ENCODE peak calls at places on chromosomes 7 and 10, in nine cellular contexts. P is right lobe of liver, Q is breast epithelium, L is suprapubic skin, B is body of pancreas, S is thyroid gland, K is HCT116, V is uterus, X is IMR-90. Z is an unnamed sample. For H3K9me3, the result is how much of the 10 kb centered on the place peaks cover.

GRCh38 chr7:115676080-115676479 is 354.5 kb downstream of the TFEC start:
- DNase-seq in P (no peak), Q (no peak), L (no peak), B (no peak), S (no peak), K (peak), V (no peak), X (peak), Z (no peak)

GRCh38 chr10:113853577-113854018 is 284 bp downstream of the DCLRE1A start:
- DNase-seq in P (no peak), Q (no peak), L (no peak), B (no peak), S (no peak), K (no peak), V (no peak), X (peak), Z (no peak)

GRCh38 chr7:139488810-139489209 is 5.3 kb upstream of the KLRG2 start:
- DNase-seq in P (no peak), Q (no peak), L (no peak), B (no peak), S (peak), K (no peak), V (no peak), X (no peak), Z (no peak)

GRCh38 chr7:95434501-95435421 is at the start of gene PON2:
- DNase-seq in P (peak), Q (peak), L (peak), B (peak), S (peak), K (peak), V (peak), X (peak), Z (peak)

GRCh38 chr10:69237528-69238159 is 17.5 kb downstream of the HKDC1 start:
- DNase-seq in P (peak), Q (peak), L (peak), B (peak), S (peak), K (peak), V (peak), X (peak), Z (peak)

GRCh38 chr7:139683137-139683871 is 94.5 kb downstream of the HIPK2 start:
- DNase-seq in P (no peak), Q (peak), L (no peak), B (no peak), S (no peak), K (no peak), V (no peak), X (peak), Z (no peak)

GRCh38 chr7:123961731-123962130 is 36.7 kb downstream of the SPAM1 start:
- DNase-seq in P (no peak), Q (no peak), L (no peak), B (no peak), S (no peak), K (no peak), V (no peak), X (no peak), Z (no peak)

GRCh38 chr7:14047709-14048399 is 58.4 kb upstream of the ETV1 start:
- DNase-seq in P (no peak), Q (no peak), L (no peak), B (no peak), S (no peak), K (no peak), V (no peak), X (no peak), Z (no peak)

GRCh38 chr7:158649279-158649678 is 55.3 kb downstream of the NCAPG2 start:
- DNase-seq in P (no peak), Q (no peak), L (no peak), B (peak), S (no peak), K (no peak), V (no peak), X (peak), Z (no peak)

GRCh38 chr10:62815373-62816111 is 624 bp downstream of the EGR2 start:
- DNase-seq in P (peak), Q (peak), L (no peak), B (no peak), S (peak), K (no peak), V (no peak), X (no peak), Z (no peak)

GRCh38 chr10:88281592-88282268 is 301.4 kb downstream of the RNLS start:
- DNase-seq in P (no peak), Q (no peak), L (no peak), B (no peak), S (no peak), K (no peak), V (no peak), X (peak), Z (no peak)

GRCh38 chr7:113217314-113217713 is 99.0 kb upstream of the SMIM30 start:
- DNase-seq in P (no peak), Q (no peak), L (no peak), B (no peak), S (no peak), K (no peak), V (no peak), X (no peak), Z (no peak)

GRCh38 chr7:80935971-80936370 is 17.1 kb upstream of the SEMA3C start:
- DNase-seq in P (no peak), Q (no peak), L (no peak), B (no peak), S (no peak), K (no peak), V (no peak), X (no peak), Z (no peak)

GRCh38 chr7:144454-144826 is 47.9 kb upstream of the FAM20C start:
- DNase-seq in P (peak), Q (no peak), L (peak), B (no peak), S (no peak), K (no peak), V (peak), X (no peak), Z (no peak)

GRCh38 chr7:105890290-105890997 is 14.0 kb upstream of the ATXN7L1 start:
- DNase-seq in P (no peak), Q (no peak), L (no peak), B (no peak), S (no peak), K (no peak), V (no peak), X (peak), Z (no peak)

GRCh38 chr7:129827467-129827990 is 125.2 kb downstream of the UBE2H start:
- DNase-seq in P (no peak), Q (no peak), L (no peak), B (no peak), S (no peak), K (no peak), V (no peak), X (no peak), Z (no peak)

GRCh38 chr10:110158051-110159005 is 49.1 kb upstream of the MXI1 start:
- DNase-seq in P (no peak), Q (no peak), L (no peak), B (no peak), S (no peak), K (no peak), V (no peak), X (no peak), Z (no peak)

GRCh38 chr10:58608826-58609225 is 96.2 kb downstream of the BICC1 start:
- DNase-seq in P (no peak), Q (no peak), L (no peak), B (no peak), S (no peak), K (no peak), V (no peak), X (peak), Z (no peak)

GRCh38 chr7:46397591-46397990 is 476.5 kb upstream of the IGFBP3 start:
- DNase-seq in P (no peak), Q (no peak), L (no peak), B (no peak), S (no peak), K (no peak), V (no peak), X (no peak), Z (no peak)

GRCh38 chr7:92678291-92678920 is 88.2 kb upstream of the FAM133B start:
- DNase-seq in P (no peak), Q (no peak), L (no peak), B (no peak), S (no peak), K (no peak), V (no peak), X (no peak), Z (no peak)

GRCh38 chr10:119657725-119658124 is 6.5 kb downstream of the BAG3 start:
- DNase-seq in P (no peak), Q (no peak), L (no peak), B (no peak), S (peak), K (no peak), V (no peak), X (peak), Z (no peak)
- H3K27ac ChIP-seq in P (peak), Q (peak), L (peak), B (no peak), S (peak), K (peak), V (peak), X (peak), Z (peak)

GRCh38 chr7:157487046-157487770 is 150.4 kb downstream of the DNAJB6 start:
- DNase-seq in P (no peak), Q (no peak), L (no peak), B (no peak), S (no peak), K (no peak), V (peak), X (no peak), Z (no peak)
- H3K9me3 ChIP-seq in P (under half), Q (under half), L (under half), B (under half), S (under half), K (under half), V (under half), X (under half), Z (under half)

DNA sequence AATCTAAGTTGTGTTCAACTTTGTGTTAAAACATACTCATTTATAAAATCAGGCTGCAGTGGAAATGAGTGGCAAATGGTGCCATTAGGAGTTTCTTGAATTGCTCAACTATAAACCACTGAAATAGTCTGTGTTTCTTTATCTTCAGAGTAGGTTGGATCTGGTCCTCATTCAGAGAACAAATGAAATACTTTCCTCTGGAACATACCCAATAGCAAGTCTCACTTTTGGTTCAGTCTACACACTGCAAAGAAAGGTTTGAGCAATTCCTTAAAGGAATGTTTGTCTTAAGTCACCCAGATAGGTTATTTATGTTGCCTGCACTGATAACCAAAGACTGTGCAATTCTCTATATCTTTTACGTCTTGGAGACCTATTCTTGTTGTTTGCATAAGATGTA is 62.5 kb downstream of the ABCB4 start:
- DNase-seq in P (no peak), Q (no peak), L (no peak), B (no peak), S (no peak), K (no peak), V (no peak), X (peak), Z (no peak)
- TF ChIP-seq POLR2A in P (no peak), Q (no peak), L (no peak), B (no peak), S (no peak), K (no peak), V (no peak), X (no peak), Z (no peak)

GRCh38 chr10:108812906-108813305 is 1110.4 kb downstream of the XPNPEP1 start:
- DNase-seq in P (no peak), Q (no peak), L (no peak), B (no peak), S (no peak), K (no peak), V (no peak), X (no peak), Z (no peak)
- H3K27ac ChIP-seq in P (no peak), Q (no peak), L (no peak), B (no peak), S (no peak), K (no peak), V (no peak), X (no peak), Z (no peak)

GRCh38 chr10:133608855-133609254 is 17.7 kb downstream of the FRG2B start:
- DNase-seq in P (no peak), Q (no peak), L (no peak), B (no peak), S (peak), K (no peak), V (no peak), X (no peak), Z (no peak)
- H3K9me3 ChIP-seq in P (under half), Q (under half), L (under half), B (under half), S (under half), K (under half), V (under half), X (under half), Z (under half)

GRCh38 chr10:102069066-102069465 is 3.9 kb downstream of the HPS6 start:
- DNase-seq in P (peak), Q (no peak), L (no peak), B (no peak), S (no peak), K (no peak), V (no peak), X (no peak), Z (no peak)
- TF ChIP-seq POLR2A in P (no peak), Q (no peak), L (no peak), B (no peak), S (no peak), K (no peak), V (no peak), X (no peak), Z (no peak)

GRCh38 chr10:33314788-33315561 is 19.5 kb downstream of the NRP1 start:
- DNase-seq in P (no peak), Q (no peak), L (no peak), B (no peak), S (no peak), K (no peak), V (no peak), X (peak), Z (no peak)
- H3K27ac ChIP-seq in P (no peak), Q (no peak), L (no peak), B (no peak), S (no peak), K (no peak), V (peak), X (peak), Z (peak)

Z was measured in heart left ventricle.